ENCODE peak calls at places on chromosomes 1 and 21, in eight cellular contexts. One of them, this sample, is unnamed.

GRCh38 chr1:168106274-168106673 is 30.5 kb downstream of the GPR161 start:
- DNase-seq in stimulated activated CD8-positive, alpha-beta memory T cell treated with anti-CD3 and anti-CD28 coated beads, Interleukin-7, amount 100 ng/mL, for 1 hour: no peak
- DNase-seq in H4: no peak
- DNase-seq in kidney glomerular epithelial cell: no peak
- DNase-seq in activated CD8-positive, alpha-beta memory T cell treated with anti-CD3 and anti-CD28 coated beads, Interleukin-2, amount 50 U/mL, for 48 hours: no peak
- DNase-seq in activated T-helper 1 cell treated with anti-CD3 and anti-CD28 coated beads, Interleukin-12 subunit alpha, Interleukin-12 subunit beta, Interleukin-2, Interleukin-4 antibody, amounts not matched to agents 30 ng/mL and 10 ng/mL and 1 ng/mL, durations not matched to agents 14 hours and 24 hours and 36 hours: no peak
- DNase-seq in myocyte: no peak
- DNase-seq in neural crest cell: no peak
- DNase-seq in this sample: no peak

GRCh38 chr1:44808938-44809917 is 905 bp downstream of the BTBD19 start:
- DNase-seq in stimulated activated CD8-positive, alpha-beta memory T cell treated with anti-CD3 and anti-CD28 coated beads, Interleukin-7, amount 100 ng/mL, for 1 hour: peak; percentile 64
- DNase-seq in H4: peak; percentile 63
- DNase-seq in kidney glomerular epithelial cell: peak; percentile 29
- DNase-seq in activated CD8-positive, alpha-beta memory T cell treated with anti-CD3 and anti-CD28 coated beads, Interleukin-2, amount 50 U/mL, for 48 hours: peak; percentile 88
- DNase-seq in activated T-helper 1 cell treated with anti-CD3 and anti-CD28 coated beads, Interleukin-12 subunit alpha, Interleukin-12 subunit beta, Interleukin-2, Interleukin-4 antibody, amounts not matched to agents 30 ng/mL and 10 ng/mL and 1 ng/mL, durations not matched to agents 14 hours and 24 hours and 36 hours: peak; percentile 85
- DNase-seq in myocyte: peak; percentile 68
- DNase-seq in neural crest cell: no peak
- DNase-seq in this sample: no peak

GRCh38 chr1:59485949-59486348 is 189.1 kb downstream of the FGGY start:
- DNase-seq in stimulated activated CD8-positive, alpha-beta memory T cell treated with anti-CD3 and anti-CD28 coated beads, Interleukin-7, amount 100 ng/mL, for 1 hour: no peak
- DNase-seq in H4: no peak
- DNase-seq in kidney glomerular epithelial cell: no peak
- DNase-seq in activated CD8-positive, alpha-beta memory T cell treated with anti-CD3 and anti-CD28 coated beads, Interleukin-2, amount 50 U/mL, for 48 hours: no peak
- DNase-seq in activated T-helper 1 cell treated with anti-CD3 and anti-CD28 coated beads, Interleukin-12 subunit alpha, Interleukin-12 subunit beta, Interleukin-2, Interleukin-4 antibody, amounts not matched to agents 30 ng/mL and 10 ng/mL and 1 ng/mL, durations not matched to agents 14 hours and 24 hours and 36 hours: no peak
- DNase-seq in myocyte: no peak
- DNase-seq in neural crest cell: no peak
- DNase-seq in this sample: no peak

GRCh38 chr21:44878053-44878982 is 4.8 kb upstream of the PTTG1IP start:
- DNase-seq in stimulated activated CD8-positive, alpha-beta memory T cell treated with anti-CD3 and anti-CD28 coated beads, Interleukin-7, amount 100 ng/mL, for 1 hour: no peak
- DNase-seq in H4: no peak
- DNase-seq in kidney glomerular epithelial cell: no peak
- DNase-seq in activated CD8-positive, alpha-beta memory T cell treated with anti-CD3 and anti-CD28 coated beads, Interleukin-2, amount 50 U/mL, for 48 hours: no peak
- DNase-seq in activated T-helper 1 cell treated with anti-CD3 and anti-CD28 coated beads, Interleukin-12 subunit alpha, Interleukin-12 subunit beta, Interleukin-2, Interleukin-4 antibody, amounts not matched to agents 30 ng/mL and 10 ng/mL and 1 ng/mL, durations not matched to agents 14 hours and 24 hours and 36 hours: no peak
- DNase-seq in myocyte: no peak
- DNase-seq in neural crest cell: no peak
- DNase-seq in this sample: no peak

GRCh38 chr21:46097826-46098286 is at the start of gene COL6A2:
- DNase-seq in stimulated activated CD8-positive, alpha-beta memory T cell treated with anti-CD3 and anti-CD28 coated beads, Interleukin-7, amount 100 ng/mL, for 1 hour: no peak
- DNase-seq in H4: no peak
- DNase-seq in kidney glomerular epithelial cell: no peak
- DNase-seq in activated CD8-positive, alpha-beta memory T cell treated with anti-CD3 and anti-CD28 coated beads, Interleukin-2, amount 50 U/mL, for 48 hours: peak; percentile 81
- DNase-seq in activated T-helper 1 cell treated with anti-CD3 and anti-CD28 coated beads, Interleukin-12 subunit alpha, Interleukin-12 subunit beta, Interleukin-2, Interleukin-4 antibody, amounts not matched to agents 30 ng/mL and 10 ng/mL and 1 ng/mL, durations not matched to agents 14 hours and 24 hours and 36 hours: no peak
- DNase-seq in myocyte: peak; percentile 68
- DNase-seq in neural crest cell: peak; percentile 55
- DNase-seq in this sample: peak; percentile 75

GRCh38 chr1:71638081-71638766 is 557.4 kb upstream of the ZRANB2 start:
- DNase-seq in stimulated activated CD8-positive, alpha-beta memory T cell treated with anti-CD3 and anti-CD28 coated beads, Interleukin-7, amount 100 ng/mL, for 1 hour: no peak
- DNase-seq in H4: no peak
- DNase-seq in kidney glomerular epithelial cell: peak; percentile 17
- DNase-seq in activated CD8-positive, alpha-beta memory T cell treated with anti-CD3 and anti-CD28 coated beads, Interleukin-2, amount 50 U/mL, for 48 hours: no peak
- DNase-seq in activated T-helper 1 cell treated with anti-CD3 and anti-CD28 coated beads, Interleukin-12 subunit alpha, Interleukin-12 subunit beta, Interleukin-2, Interleukin-4 antibody, amounts not matched to agents 30 ng/mL and 10 ng/mL and 1 ng/mL, durations not matched to agents 14 hours and 24 hours and 36 hours: no peak
- DNase-seq in myocyte: peak; percentile 13
- DNase-seq in neural crest cell: no peak
- DNase-seq in this sample: no peak

GRCh38 chr1:151790940-151791651 is 796 bp upstream of the TDRKH start:
- DNase-seq in stimulated activated CD8-positive, alpha-beta memory T cell treated with anti-CD3 and anti-CD28 coated beads, Interleukin-7, amount 100 ng/mL, for 1 hour: no peak
- DNase-seq in H4: no peak
- DNase-seq in kidney glomerular epithelial cell: no peak
- DNase-seq in activated CD8-positive, alpha-beta memory T cell treated with anti-CD3 and anti-CD28 coated beads, Interleukin-2, amount 50 U/mL, for 48 hours: peak; percentile 63
- DNase-seq in activated T-helper 1 cell treated with anti-CD3 and anti-CD28 coated beads, Interleukin-12 subunit alpha, Interleukin-12 subunit beta, Interleukin-2, Interleukin-4 antibody, amounts not matched to agents 30 ng/mL and 10 ng/mL and 1 ng/mL, durations not matched to agents 14 hours and 24 hours and 36 hours: peak; percentile 3
- DNase-seq in myocyte: no peak
- DNase-seq in neural crest cell: peak; percentile 9
- DNase-seq in this sample: peak; percentile 34

GRCh38 chr21:37281579-37281978 is 14.4 kb upstream of the VPS26C start:
- DNase-seq in stimulated activated CD8-positive, alpha-beta memory T cell treated with anti-CD3 and anti-CD28 coated beads, Interleukin-7, amount 100 ng/mL, for 1 hour: no peak
- DNase-seq in H4: no peak
- DNase-seq in kidney glomerular epithelial cell: no peak
- DNase-seq in activated CD8-positive, alpha-beta memory T cell treated with anti-CD3 and anti-CD28 coated beads, Interleukin-2, amount 50 U/mL, for 48 hours: no peak
- DNase-seq in activated T-helper 1 cell treated with anti-CD3 and anti-CD28 coated beads, Interleukin-12 subunit alpha, Interleukin-12 subunit beta, Interleukin-2, Interleukin-4 antibody, amounts not matched to agents 30 ng/mL and 10 ng/mL and 1 ng/mL, durations not matched to agents 14 hours and 24 hours and 36 hours: no peak
- DNase-seq in myocyte: no peak
- DNase-seq in neural crest cell: no peak
- DNase-seq in this sample: no peak

GRCh38 chr21:45459171-45460010 is 54.4 kb downstream of the COL18A1 start:
- DNase-seq in stimulated activated CD8-positive, alpha-beta memory T cell treated with anti-CD3 and anti-CD28 coated beads, Interleukin-7, amount 100 ng/mL, for 1 hour: no peak
- DNase-seq in H4: no peak
- DNase-seq in kidney glomerular epithelial cell: no peak
- DNase-seq in activated CD8-positive, alpha-beta memory T cell treated with anti-CD3 and anti-CD28 coated beads, Interleukin-2, amount 50 U/mL, for 48 hours: no peak
- DNase-seq in activated T-helper 1 cell treated with anti-CD3 and anti-CD28 coated beads, Interleukin-12 subunit alpha, Interleukin-12 subunit beta, Interleukin-2, Interleukin-4 antibody, amounts not matched to agents 30 ng/mL and 10 ng/mL and 1 ng/mL, durations not matched to agents 14 hours and 24 hours and 36 hours: no peak
- DNase-seq in myocyte: no peak
- DNase-seq in neural crest cell: no peak
- DNase-seq in this sample: no peak

GRCh38 chr1:207282049-207282448 is 39.4 kb upstream of the CD55 start:
- DNase-seq in stimulated activated CD8-positive, alpha-beta memory T cell treated with anti-CD3 and anti-CD28 coated beads, Interleukin-7, amount 100 ng/mL, for 1 hour: no peak
- DNase-seq in H4: peak; percentile 45
- DNase-seq in kidney glomerular epithelial cell: peak; percentile 79
- DNase-seq in activated CD8-positive, alpha-beta memory T cell treated with anti-CD3 and anti-CD28 coated beads, Interleukin-2, amount 50 U/mL, for 48 hours: no peak
- DNase-seq in activated T-helper 1 cell treated with anti-CD3 and anti-CD28 coated beads, Interleukin-12 subunit alpha, Interleukin-12 subunit beta, Interleukin-2, Interleukin-4 antibody, amounts not matched to agents 30 ng/mL and 10 ng/mL and 1 ng/mL, durations not matched to agents 14 hours and 24 hours and 36 hours: no peak
- DNase-seq in myocyte: peak; percentile 41
- DNase-seq in neural crest cell: no peak
- DNase-seq in this sample: no peak

GRCh38 chr1:212532469-212533235 is 75.9 kb upstream of the ATF3 start:
- DNase-seq in stimulated activated CD8-positive, alpha-beta memory T cell treated with anti-CD3 and anti-CD28 coated beads, Interleukin-7, amount 100 ng/mL, for 1 hour: no peak
- DNase-seq in H4: no peak
- DNase-seq in kidney glomerular epithelial cell: no peak
- DNase-seq in activated CD8-positive, alpha-beta memory T cell treated with anti-CD3 and anti-CD28 coated beads, Interleukin-2, amount 50 U/mL, for 48 hours: no peak
- DNase-seq in activated T-helper 1 cell treated with anti-CD3 and anti-CD28 coated beads, Interleukin-12 subunit alpha, Interleukin-12 subunit beta, Interleukin-2, Interleukin-4 antibody, amounts not matched to agents 30 ng/mL and 10 ng/mL and 1 ng/mL, durations not matched to agents 14 hours and 24 hours and 36 hours: no peak
- DNase-seq in myocyte: no peak
- DNase-seq in neural crest cell: no peak
- DNase-seq in this sample: no peak

GRCh38 chr1:13541435-13542215 is 27.8 kb upstream of the LRRC38 start:
- DNase-seq in stimulated activated CD8-positive, alpha-beta memory T cell treated with anti-CD3 and anti-CD28 coated beads, Interleukin-7, amount 100 ng/mL, for 1 hour: no peak
- DNase-seq in H4: no peak
- DNase-seq in kidney glomerular epithelial cell: no peak
- DNase-seq in activated CD8-positive, alpha-beta memory T cell treated with anti-CD3 and anti-CD28 coated beads, Interleukin-2, amount 50 U/mL, for 48 hours: no peak
- DNase-seq in activated T-helper 1 cell treated with anti-CD3 and anti-CD28 coated beads, Interleukin-12 subunit alpha, Interleukin-12 subunit beta, Interleukin-2, Interleukin-4 antibody, amounts not matched to agents 30 ng/mL and 10 ng/mL and 1 ng/mL, durations not matched to agents 14 hours and 24 hours and 36 hours: no peak
- DNase-seq in myocyte: no peak
- DNase-seq in neural crest cell: no peak
- DNase-seq in this sample: no peak

GRCh38 chr1:31216016-31216415 is 23.7 kb downstream of the NKAIN1 start:
- DNase-seq in stimulated activated CD8-positive, alpha-beta memory T cell treated with anti-CD3 and anti-CD28 coated beads, Interleukin-7, amount 100 ng/mL, for 1 hour: no peak
- DNase-seq in H4: no peak
- DNase-seq in kidney glomerular epithelial cell: no peak
- DNase-seq in activated CD8-positive, alpha-beta memory T cell treated with anti-CD3 and anti-CD28 coated beads, Interleukin-2, amount 50 U/mL, for 48 hours: no peak
- DNase-seq in activated T-helper 1 cell treated with anti-CD3 and anti-CD28 coated beads, Interleukin-12 subunit alpha, Interleukin-12 subunit beta, Interleukin-2, Interleukin-4 antibody, amounts not matched to agents 30 ng/mL and 10 ng/mL and 1 ng/mL, durations not matched to agents 14 hours and 24 hours and 36 hours: no peak
- DNase-seq in myocyte: peak; percentile 10
- DNase-seq in neural crest cell: no peak
- DNase-seq in this sample: no peak

GRCh38 chr1:167059729-167060107 is 30.5 kb downstream of the GPA33 start:
- DNase-seq in stimulated activated CD8-positive, alpha-beta memory T cell treated with anti-CD3 and anti-CD28 coated beads, Interleukin-7, amount 100 ng/mL, for 1 hour: no peak
- DNase-seq in H4: no peak
- DNase-seq in kidney glomerular epithelial cell: no peak
- DNase-seq in activated CD8-positive, alpha-beta memory T cell treated with anti-CD3 and anti-CD28 coated beads, Interleukin-2, amount 50 U/mL, for 48 hours: no peak
- DNase-seq in activated T-helper 1 cell treated with anti-CD3 and anti-CD28 coated beads, Interleukin-12 subunit alpha, Interleukin-12 subunit beta, Interleukin-2, Interleukin-4 antibody, amounts not matched to agents 30 ng/mL and 10 ng/mL and 1 ng/mL, durations not matched to agents 14 hours and 24 hours and 36 hours: no peak
- DNase-seq in myocyte: no peak
- DNase-seq in neural crest cell: no peak
- DNase-seq in this sample: no peak

GRCh38 chr1:226882631-226883409 is 12.4 kb downstream of the PSEN2 start:
- DNase-seq in stimulated activated CD8-positive, alpha-beta memory T cell treated with anti-CD3 and anti-CD28 coated beads, Interleukin-7, amount 100 ng/mL, for 1 hour: no peak
- DNase-seq in H4: no peak
- DNase-seq in kidney glomerular epithelial cell: peak; percentile 73
- DNase-seq in activated CD8-positive, alpha-beta memory T cell treated with anti-CD3 and anti-CD28 coated beads, Interleukin-2, amount 50 U/mL, for 48 hours: no peak
- DNase-seq in activated T-helper 1 cell treated with anti-CD3 and anti-CD28 coated beads, Interleukin-12 subunit alpha, Interleukin-12 subunit beta, Interleukin-2, Interleukin-4 antibody, amounts not matched to agents 30 ng/mL and 10 ng/mL and 1 ng/mL, durations not matched to agents 14 hours and 24 hours and 36 hours: peak; percentile 40
- DNase-seq in myocyte: no peak
- DNase-seq in neural crest cell: no peak
- DNase-seq in this sample: peak; percentile 32

GRCh38 chr21:33880626-33881025 is 35.0 kb downstream of the ATP5PO start:
- DNase-seq in stimulated activated CD8-positive, alpha-beta memory T cell treated with anti-CD3 and anti-CD28 coated beads, Interleukin-7, amount 100 ng/mL, for 1 hour: no peak
- DNase-seq in H4: no peak
- DNase-seq in kidney glomerular epithelial cell: no peak
- DNase-seq in activated CD8-positive, alpha-beta memory T cell treated with anti-CD3 and anti-CD28 coated beads, Interleukin-2, amount 50 U/mL, for 48 hours: no peak
- DNase-seq in activated T-helper 1 cell treated with anti-CD3 and anti-CD28 coated beads, Interleukin-12 subunit alpha, Interleukin-12 subunit beta, Interleukin-2, Interleukin-4 antibody, amounts not matched to agents 30 ng/mL and 10 ng/mL and 1 ng/mL, durations not matched to agents 14 hours and 24 hours and 36 hours: no peak
- DNase-seq in myocyte: no peak
- DNase-seq in neural crest cell: no peak
- DNase-seq in this sample: no peak

GRCh38 chr1:185960377-185961151 is 226.4 kb downstream of the HMCN1 start:
- DNase-seq in stimulated activated CD8-positive, alpha-beta memory T cell treated with anti-CD3 and anti-CD28 coated beads, Interleukin-7, amount 100 ng/mL, for 1 hour: no peak
- DNase-seq in H4: no peak
- DNase-seq in kidney glomerular epithelial cell: peak; percentile 60
- DNase-seq in activated CD8-positive, alpha-beta memory T cell treated with anti-CD3 and anti-CD28 coated beads, Interleukin-2, amount 50 U/mL, for 48 hours: no peak
- DNase-seq in activated T-helper 1 cell treated with anti-CD3 and anti-CD28 coated beads, Interleukin-12 subunit alpha, Interleukin-12 subunit beta, Interleukin-2, Interleukin-4 antibody, amounts not matched to agents 30 ng/mL and 10 ng/mL and 1 ng/mL, durations not matched to agents 14 hours and 24 hours and 36 hours: no peak
- DNase-seq in myocyte: no peak
- DNase-seq in neural crest cell: no peak
- DNase-seq in this sample: no peak

GRCh38 chr1:26686795-26687194 is 9.0 kb upstream of the ARID1A start:
- DNase-seq in stimulated activated CD8-positive, alpha-beta memory T cell treated with anti-CD3 and anti-CD28 coated beads, Interleukin-7, amount 100 ng/mL, for 1 hour: no peak
- DNase-seq in H4: no peak
- DNase-seq in kidney glomerular epithelial cell: peak; percentile 13
- DNase-seq in activated CD8-positive, alpha-beta memory T cell treated with anti-CD3 and anti-CD28 coated beads, Interleukin-2, amount 50 U/mL, for 48 hours: no peak
- DNase-seq in activated T-helper 1 cell treated with anti-CD3 and anti-CD28 coated beads, Interleukin-12 subunit alpha, Interleukin-12 subunit beta, Interleukin-2, Interleukin-4 antibody, amounts not matched to agents 30 ng/mL and 10 ng/mL and 1 ng/mL, durations not matched to agents 14 hours and 24 hours and 36 hours: no peak
- DNase-seq in myocyte: peak; percentile 50
- DNase-seq in neural crest cell: no peak
- DNase-seq in this sample: no peak

GRCh38 chr1:221284028-221284427 is 404.8 kb downstream of the HLX start:
- DNase-seq in stimulated activated CD8-positive, alpha-beta memory T cell treated with anti-CD3 and anti-CD28 coated beads, Interleukin-7, amount 100 ng/mL, for 1 hour: no peak
- DNase-seq in H4: peak; percentile 53
- DNase-seq in kidney glomerular epithelial cell: peak; percentile 49
- DNase-seq in activated CD8-positive, alpha-beta memory T cell treated with anti-CD3 and anti-CD28 coated beads, Interleukin-2, amount 50 U/mL, for 48 hours: no peak
- DNase-seq in activated T-helper 1 cell treated with anti-CD3 and anti-CD28 coated beads, Interleukin-12 subunit alpha, Interleukin-12 subunit beta, Interleukin-2, Interleukin-4 antibody, amounts not matched to agents 30 ng/mL and 10 ng/mL and 1 ng/mL, durations not matched to agents 14 hours and 24 hours and 36 hours: no peak
- DNase-seq in myocyte: peak; percentile 80
- DNase-seq in neural crest cell: no peak
- DNase-seq in this sample: peak; percentile 10

GRCh38 chr1:228198977-228199590 is 8.8 kb upstream of the OBSCN start:
- DNase-seq in stimulated activated CD8-positive, alpha-beta memory T cell treated with anti-CD3 and anti-CD28 coated beads, Interleukin-7, amount 100 ng/mL, for 1 hour: no peak
- DNase-seq in H4: no peak
- DNase-seq in kidney glomerular epithelial cell: peak; percentile 15
- DNase-seq in activated CD8-positive, alpha-beta memory T cell treated with anti-CD3 and anti-CD28 coated beads, Interleukin-2, amount 50 U/mL, for 48 hours: no peak
- DNase-seq in activated T-helper 1 cell treated with anti-CD3 and anti-CD28 coated beads, Interleukin-12 subunit alpha, Interleukin-12 subunit beta, Interleukin-2, Interleukin-4 antibody, amounts not matched to agents 30 ng/mL and 10 ng/mL and 1 ng/mL, durations not matched to agents 14 hours and 24 hours and 36 hours: no peak
- DNase-seq in myocyte: no peak
- DNase-seq in neural crest cell: no peak
- DNase-seq in this sample: no peak

GRCh38 chr1:171738921-171739320 is 2.9 kb downstream of the VAMP4 start:
- DNase-seq in stimulated activated CD8-positive, alpha-beta memory T cell treated with anti-CD3 and anti-CD28 coated beads, Interleukin-7, amount 100 ng/mL, for 1 hour: no peak
- DNase-seq in H4: no peak
- DNase-seq in kidney glomerular epithelial cell: no peak
- DNase-seq in activated CD8-positive, alpha-beta memory T cell treated with anti-CD3 and anti-CD28 coated beads, Interleukin-2, amount 50 U/mL, for 48 hours: no peak
- DNase-seq in activated T-helper 1 cell treated with anti-CD3 and anti-CD28 coated beads, Interleukin-12 subunit alpha, Interleukin-12 subunit beta, Interleukin-2, Interleukin-4 antibody, amounts not matched to agents 30 ng/mL and 10 ng/mL and 1 ng/mL, durations not matched to agents 14 hours and 24 hours and 36 hours: no peak
- DNase-seq in myocyte: no peak
- DNase-seq in neural crest cell: no peak
- DNase-seq in this sample: no peak